ENCODE peak calls at places on chromosomes 16 and 17, in ten cellular contexts. Y, H, R, D, K, I, T, W, X and V are unnamed samples.

GRCh38 chr16:50037791-50038190 is 12.8 kb downstream of the CNEP1R1 start:
- DNase-seq in Y (no peak), H (no peak), R (peak), D (peak), K (no peak), I (no peak), T (no peak), W (no peak), X (no peak), V (no peak)

GRCh38 chr17:36085710-36086268 is 4.2 kb downstream of the CCL3 start:
- DNase-seq in Y (no peak), H (no peak), R (no peak), D (peak), K (no peak), I (no peak), T (no peak), W (no peak), X (no peak), V (no peak)

GRCh38 chr16:88358033-88358481 is 24.7 kb upstream of the ZNF469 start:
- DNase-seq in Y (no peak), H (no peak), R (no peak), D (no peak), K (peak), I (no peak), T (no peak), W (no peak), X (no peak), V (peak)

GRCh38 chr16:73095142-73095791 is 47.3 kb upstream of the ZFHX3 start:
- DNase-seq in Y (no peak), H (no peak), R (peak), D (no peak), K (no peak), I (no peak), T (no peak), W (no peak), X (no peak), V (no peak)

GRCh38 chr17:78414178-78415162 is 36.0 kb downstream of the PGS1 start:
- DNase-seq in Y (no peak), H (no peak), R (no peak), D (no peak), K (no peak), I (no peak), T (no peak), W (no peak), X (peak), V (no peak)

GRCh38 chr17:59815965-59816364 is 76.8 kb downstream of the TUBD1 start:
- DNase-seq in Y (no peak), H (peak), R (no peak), D (no peak), K (no peak), I (no peak), T (no peak), W (no peak), X (no peak), V (no peak)

GRCh38 chr17:4785311-4786110 is 653 bp downstream of the VMO1 start:
- DNase-seq in Y (no peak), H (no peak), R (no peak), D (no peak), K (no peak), I (no peak), T (no peak), W (no peak), X (no peak), V (no peak)

GRCh38 chr17:66431080-66431795 is 128.8 kb downstream of the PRKCA start:
- DNase-seq in Y (no peak), H (peak), R (peak), D (peak), K (no peak), I (no peak), T (no peak), W (no peak), X (no peak), V (no peak)

GRCh38 chr17:30230596-30231125 is 4.8 kb downstream of the SLC6A4 start:
- DNase-seq in Y (no peak), H (no peak), R (peak), D (no peak), K (no peak), I (no peak), T (no peak), W (no peak), X (no peak), V (no peak)

GRCh38 chr16:57555831-57556230 is 13.4 kb downstream of the ADGRG5 start:
- DNase-seq in Y (no peak), H (no peak), R (no peak), D (no peak), K (no peak), I (no peak), T (no peak), W (no peak), X (no peak), V (no peak)

GRCh38 chr17:44004761-44005526 is 522 bp downstream of the NAGS start:
- DNase-seq in Y (no peak), H (no peak), R (no peak), D (no peak), K (peak), I (no peak), T (no peak), W (no peak), X (no peak), V (no peak)

GRCh38 chr17:36610472-36610871 is 9.1 kb downstream of the MRM1 start:
- DNase-seq in Y (no peak), H (no peak), R (peak), D (no peak), K (no peak), I (no peak), T (no peak), W (no peak), X (no peak), V (no peak)

GRCh38 chr16:81448154-81449131 is 3.8 kb downstream of the CMIP start:
- DNase-seq in Y (no peak), H (no peak), R (no peak), D (no peak), K (no peak), I (no peak), T (peak), W (no peak), X (no peak), V (no peak)

GRCh38 chr17:17096438-17097178 is 54.4 kb downstream of the MPRIP start:
- DNase-seq in Y (no peak), H (peak), R (peak), D (no peak), K (no peak), I (no peak), T (no peak), W (no peak), X (no peak), V (no peak)

GRCh38 chr16:69859105-69859969 is 91.8 kb upstream of the CLEC18A start:
- DNase-seq in Y (no peak), H (peak), R (no peak), D (no peak), K (no peak), I (peak), T (peak), W (peak), X (peak), V (no peak)

GRCh38 chr17:17042851-17043667 is 802 bp downstream of the MPRIP start:
- DNase-seq in Y (no peak), H (peak), R (peak), D (no peak), K (peak), I (no peak), T (no peak), W (peak), X (peak), V (no peak)

GRCh38 chr16:4694664-4695451 is 1.5 kb downstream of the NUDT16L1 start:
- DNase-seq in Y (no peak), H (no peak), R (no peak), D (no peak), K (peak), I (no peak), T (no peak), W (no peak), X (no peak), V (peak)

GRCh38 chr17:68431661-68432071 is 25.6 kb downstream of the WIPI1 start:
- DNase-seq in Y (no peak), H (peak), R (peak), D (peak), K (no peak), I (no peak), T (no peak), W (no peak), X (peak), V (no peak)

GRCh38 chr16:69089091-69089912 is 16.2 kb upstream of the HAS3 start:
- DNase-seq in Y (no peak), H (peak), R (peak), D (peak), K (peak), I (no peak), T (peak), W (no peak), X (no peak), V (no peak)

GRCh38 chr17:17732892-17733670 is 51.8 kb downstream of the RAI1 start:
- DNase-seq in Y (no peak), H (peak), R (peak), D (no peak), K (no peak), I (no peak), T (no peak), W (no peak), X (no peak), V (no peak)

GRCh38 chr16:89623511-89624232 is 10.2 kb downstream of the DPEP1 start:
- DNase-seq in Y (no peak), H (no peak), R (no peak), D (no peak), K (no peak), I (no peak), T (no peak), W (no peak), X (no peak), V (no peak)

GRCh38 chr16:57407521-57408353 is 3.2 kb downstream of the CCL17 start:
- DNase-seq in Y (no peak), H (no peak), R (no peak), D (no peak), K (no peak), I (no peak), T (no peak), W (no peak), X (no peak), V (no peak)

GRCh38 chr16:27520982-27521673 is 28.6 kb downstream of the GTF3C1 start:
- DNase-seq in Y (no peak), H (peak), R (peak), D (no peak), K (no peak), I (no peak), T (no peak), W (peak), X (no peak), V (no peak)

GRCh38 chr17:57956311-57957119 is 1.3 kb upstream of the CUEDC1 start:
- DNase-seq in Y (no peak), H (no peak), R (no peak), D (peak), K (peak), I (no peak), T (no peak), W (no peak), X (peak), V (no peak)

DNA sequence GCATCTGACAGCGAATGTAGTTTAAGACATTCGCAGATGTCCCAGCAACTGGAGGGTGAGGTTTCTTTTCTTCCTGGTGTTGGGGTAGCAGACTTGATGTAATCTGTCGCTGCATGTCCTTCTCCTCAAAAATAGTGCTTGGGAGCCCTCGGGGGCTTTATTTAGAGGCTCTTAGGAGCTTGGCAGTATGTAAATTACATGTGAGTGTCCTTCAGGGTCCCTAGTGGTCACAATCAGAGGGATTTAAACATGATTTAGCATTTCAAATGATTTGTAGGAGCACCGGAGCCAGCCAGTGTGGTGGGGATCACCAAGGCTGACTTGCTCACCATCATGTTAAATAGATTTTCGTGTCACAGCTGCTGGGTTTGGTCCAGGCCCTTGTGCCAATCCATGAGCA is 8.8 kb upstream of the SALL1 start:
- DNase-seq in Y (no peak), H (no peak), R (no peak), D (no peak), K (no peak), I (no peak), T (no peak), W (no peak), X (no peak), V (no peak)
- TF ChIP-seq CTCF in Y (no peak), H (no peak), R (no peak), D (no peak), K (no peak), I (no peak), T (no peak), W (no peak), X (no peak), V (no peak)

GRCh38 chr17:60887607-60888028 is 210.0 kb downstream of the BCAS3 start:
- DNase-seq in Y (no peak), H (no peak), R (no peak), D (no peak), K (no peak), I (no peak), T (no peak), W (no peak), X (no peak), V (no peak)
- H3K4me3 ChIP-seq in Y (peak), H (no peak), R (no peak), D (no peak), K (peak), I (no peak), T (no peak), W (peak), X (no peak), V (no peak)

GRCh38 chr17:81990836-81991683 is 13.6 kb downstream of the ASPSCR1 start:
- DNase-seq in Y (no peak), H (no peak), R (no peak), D (no peak), K (no peak), I (no peak), T (peak), W (no peak), X (no peak), V (no peak)

GRCh38 chr17:81994593-81995462 is 17.4 kb downstream of the ASPSCR1 start:
- DNase-seq in Y (no peak), H (no peak), R (no peak), D (no peak), K (no peak), I (no peak), T (no peak), W (no peak), X (no peak), V (no peak)

GRCh38 chr17:81993726-81994592 is 16.5 kb downstream of the ASPSCR1 start:
- DNase-seq in Y (no peak), H (no peak), R (no peak), D (no peak), K (no peak), I (no peak), T (no peak), W (no peak), X (no peak), V (no peak)

GRCh38 chr17:81995463-81996231 is 18.2 kb downstream of the ASPSCR1 start:
- DNase-seq in Y (no peak), H (no peak), R (no peak), D (no peak), K (no peak), I (no peak), T (no peak), W (no peak), X (no peak), V (no peak)

DNA sequence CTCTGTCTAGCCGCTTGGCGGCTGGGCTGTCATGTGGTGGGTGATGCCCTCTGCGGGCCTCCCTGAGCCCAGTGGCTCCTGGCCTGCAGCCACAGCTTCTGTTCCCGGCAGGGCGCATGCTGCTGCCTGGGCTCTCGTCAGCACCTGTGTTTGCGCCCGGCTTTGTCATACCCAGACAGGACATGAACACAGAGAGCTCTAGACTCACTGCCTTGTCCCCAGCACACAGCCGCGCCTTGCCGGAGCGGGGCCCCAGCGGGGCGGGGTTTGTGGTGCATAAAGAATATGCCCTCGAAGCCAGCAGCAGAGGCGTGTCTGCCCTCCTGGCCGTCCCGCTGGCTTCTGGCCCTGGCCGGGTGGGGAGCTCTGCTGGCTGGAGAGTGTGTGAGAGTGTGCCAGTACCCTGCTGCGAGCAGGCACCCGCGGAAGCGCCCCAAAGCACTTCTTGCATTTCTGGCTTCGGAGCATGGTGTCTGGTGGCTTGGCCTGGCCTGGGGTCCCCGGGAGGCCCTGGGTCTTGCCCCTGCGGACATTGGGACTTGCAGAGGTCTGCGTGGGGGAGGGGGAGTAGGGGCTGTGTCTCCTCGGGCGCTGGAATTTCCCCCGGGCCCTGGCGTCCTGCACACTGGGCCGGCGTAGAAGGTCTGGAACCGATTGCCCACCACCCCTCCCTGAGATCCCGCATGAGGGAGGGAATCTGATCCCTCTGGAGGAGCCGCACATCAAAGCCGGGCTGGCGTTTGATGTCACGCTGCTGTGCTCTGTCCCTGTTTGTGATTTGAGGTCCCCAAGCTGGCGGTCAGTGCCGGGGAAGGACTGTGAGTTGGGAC is 14.5 kb downstream of the ASPSCR1 start:
- DNase-seq in Y (no peak), H (peak), R (peak), D (no peak), K (peak), I (peak), T (peak), W (peak), X (no peak), V (peak)
- H3K27ac ChIP-seq in Y (peak), H (no peak), R (no peak), D (no peak), K (peak), I (peak), T (peak), W (peak), X (no peak), V (peak)

GRCh38 chr17:77324227-77324626 is 183.5 kb downstream of the SEC14L1 start:
- DNase-seq in Y (no peak), H (no peak), R (no peak), D (no peak), K (peak), I (peak), T (peak), W (no peak), X (no peak), V (no peak)

GRCh38 chr17:77322534-77323412 is 182.0 kb downstream of the SEC14L1 start:
- DNase-seq in Y (no peak), H (peak), R (peak), D (peak), K (peak), I (peak), T (peak), W (peak), X (no peak), V (peak)

GRCh38 chr17:77325537-77325825 is 184.7 kb downstream of the SEC14L1 start:
- DNase-seq in Y (no peak), H (no peak), R (no peak), D (no peak), K (no peak), I (no peak), T (no peak), W (no peak), X (no peak), V (peak)

GRCh38 chr17:77322284-77322533 is 181.4 kb downstream of the SEC14L1 start:
- DNase-seq in Y (no peak), H (no peak), R (no peak), D (no peak), K (peak), I (no peak), T (no peak), W (no peak), X (no peak), V (no peak)

GRCh38 chr17:77323413-77324171 is 182.8 kb downstream of the SEC14L1 start:
- DNase-seq in Y (no peak), H (peak), R (peak), D (no peak), K (peak), I (no peak), T (peak), W (no peak), X (no peak), V (peak)
- TF ChIP-seq CTCF in Y (no peak), H (no peak), R (no peak), D (no peak), K (no peak), I (no peak), T (no peak), W (no peak), X (no peak), V (no peak)

GRCh38 chr16:85589688-85590505 is 23.2 kb upstream of the GSE1 start:
- DNase-seq in Y (no peak), H (no peak), R (no peak), D (no peak), K (no peak), I (no peak), T (no peak), W (no peak), X (no peak), V (no peak)
- H3K4me3 ChIP-seq in Y (no peak), H (no peak), R (no peak), D (no peak), K (no peak), I (no peak), T (no peak), W (no peak), X (no peak), V (no peak)

GRCh38 chr17:521561-522325 is 169.1 kb upstream of the RPH3AL start:
- DNase-seq in Y (no peak), H (peak), R (no peak), D (no peak), K (no peak), I (no peak), T (no peak), W (no peak), X (no peak), V (no peak)
- H3K27ac ChIP-seq in Y (no peak), H (no peak), R (no peak), D (no peak), K (no peak), I (no peak), T (no peak), W (no peak), X (no peak), V (no peak)

GRCh38 chr16:16908058-16908457 is 529.1 kb downstream of the NPIPA7 start:
- DNase-seq in Y (no peak), H (no peak), R (no peak), D (no peak), K (no peak), I (no peak), T (no peak), W (no peak), X (no peak), V (no peak)

GRCh38 chr16:16907089-16907488 is 528.1 kb downstream of the NPIPA7 start:
- DNase-seq in Y (no peak), H (no peak), R (no peak), D (no peak), K (no peak), I (no peak), T (no peak), W (no peak), X (no peak), V (no peak)

GRCh38 chr16:16905850-16906249 is 526.9 kb downstream of the NPIPA7 start:
- DNase-seq in Y (no peak), H (no peak), R (no peak), D (no peak), K (no peak), I (no peak), T (no peak), W (no peak), X (no peak), V (no peak)
- TF ChIP-seq CTCF in Y (no peak), H (no peak), R (no peak), D (no peak), K (no peak), I (no peak), T (no peak), W (no peak), X (no peak), V (no peak)

GRCh38 chr17:42329025-42329976 is 41.0 kb downstream of the STAT5A start:
- DNase-seq in Y (no peak), H (peak), R (peak), D (no peak), K (no peak), I (no peak), T (no peak), W (no peak), X (no peak), V (no peak)
- H3K4me3 ChIP-seq in Y (no peak), H (no peak), R (no peak), D (no peak), K (no peak), I (no peak), T (no peak), W (no peak), X (no peak), V (no peak)

DNA sequence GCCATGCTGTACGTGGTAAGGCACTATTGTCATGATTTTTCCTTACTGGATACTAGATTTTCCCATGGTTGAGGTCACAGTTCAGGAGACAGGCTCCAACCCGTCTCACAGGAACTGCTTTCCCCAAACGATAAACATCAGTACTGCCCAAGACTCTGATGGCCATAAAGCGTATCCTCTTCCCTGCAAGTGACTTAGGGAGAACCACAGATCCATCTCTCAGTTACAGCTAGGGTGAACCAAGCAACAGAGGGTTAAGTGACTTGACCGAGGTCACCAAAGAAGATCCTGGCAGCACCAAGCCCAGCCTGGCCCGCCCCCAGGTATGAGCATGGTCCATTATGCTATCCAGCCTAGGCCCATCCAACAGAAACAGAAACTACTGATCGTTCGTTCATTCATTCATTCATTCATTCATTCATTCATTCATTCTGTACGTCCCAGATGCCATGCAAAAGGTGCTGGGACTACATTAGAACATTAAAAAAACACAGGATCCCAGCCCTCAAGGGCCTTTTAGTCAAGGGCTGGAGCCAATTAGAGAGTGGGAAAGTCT is 31.0 kb downstream of the MYH11 start:
- DNase-seq in Y (no peak), H (no peak), R (no peak), D (no peak), K (no peak), I (no peak), T (no peak), W (no peak), X (no peak), V (no peak)
- H3K27ac ChIP-seq in Y (peak), H (no peak), R (no peak), D (no peak), K (no peak), I (no peak), T (no peak), W (no peak), X (no peak), V (no peak)